ENCODE peak calls at places on chromosomes 16 and 17, in nine cellular contexts. D, V, F, I, B, U, Z, Y and O are unnamed samples.

GRCh38 chr16:180921-181667 is 835 bp downstream of the HBQ1 start:
- DNase-seq in D (peak; percentile 70), V (peak; percentile 90), F (peak; percentile 97), I (peak; percentile 66), B (peak; percentile 82), U (peak; percentile 78), Z (peak; percentile 82), Y (peak; percentile 53), O (peak; percentile 88)

GRCh38 chr16:51155199-51155607 is 4.1 kb upstream of the SALL1 start:
- DNase-seq in D (no peak), V (no peak), F (no peak), I (no peak), B (no peak), U (no peak), Z (no peak), Y (peak; percentile 69), O (no peak)

GRCh38 chr17:15456972-15457722 is 10.3 kb downstream of the CDRT4 start:
- DNase-seq in D (peak; percentile 51), V (no peak), F (no peak), I (peak; percentile 87), B (peak; percentile 46), U (no peak), Z (no peak), Y (peak; percentile 77), O (no peak)

GRCh38 chr17:44324092-44324570 is 492 bp downstream of the SLC25A39 start:
- DNase-seq in D (no peak), V (no peak), F (no peak), I (no peak), B (peak; percentile 35), U (no peak), Z (no peak), Y (no peak), O (no peak)

GRCh38 chr17:10743316-10744009 is 13.6 kb upstream of the TMEM220 start:
- DNase-seq in D (no peak), V (no peak), F (no peak), I (peak; percentile 59), B (no peak), U (no peak), Z (no peak), Y (no peak), O (no peak)

GRCh38 chr16:50400312-50400966 is 31.7 kb upstream of the BRD7 start:
- DNase-seq in D (peak; percentile 9), V (no peak), F (no peak), I (no peak), B (no peak), U (no peak), Z (no peak), Y (no peak), O (no peak)

GRCh38 chr17:17146791-17147406 is 59.2 kb downstream of the PLD6 start:
- DNase-seq in D (no peak), V (no peak), F (peak; percentile 46), I (no peak), B (peak; percentile 22), U (no peak), Z (no peak), Y (no peak), O (no peak)

GRCh38 chr16:4271176-4272113 is 1.4 kb downstream of the TFAP4 start:
- DNase-seq in D (peak; percentile 93), V (peak; percentile 88), F (peak; percentile 86), I (peak; percentile 94), B (peak; percentile 93), U (peak; percentile 85), Z (peak; percentile 89), Y (peak; percentile 90), O (peak; percentile 87)

GRCh38 chr17:2796164-2797140 is at the start of gene RAP1GAP2:
- DNase-seq in D (peak; percentile 75), V (peak; percentile 48), F (peak; percentile 45), I (no peak), B (peak; percentile 82), U (peak; percentile 74), Z (no peak), Y (no peak), O (peak; percentile 50)

GRCh38 chr17:62653831-62654829 is 26.7 kb downstream of the MRC2 start:
- DNase-seq in D (peak; percentile 56), V (peak; percentile 32), F (no peak), I (peak; percentile 66), B (peak; percentile 28), U (no peak), Z (no peak), Y (peak; percentile 59), O (peak; percentile 55)